ENCODE peak calls at places on chromosomes 2 and 18, in eight cellular contexts. One of them, this sample, is unnamed.

GRCh38 chr2:71358931-71359671 is 27.5 kb downstream of the ZNF638 start:
- DNase-seq in brain pericyte: no peak
- DNase-seq in astrocyte of the spinal cord: peak
- DNase-seq in ACHN: peak
- DNase-seq in IMR-90: peak
- DNase-seq in mesothelial cell of epicardium: no peak
- DNase-seq in SIG-M5: no peak
- DNase-seq in PC-3: peak
- DNase-seq in this sample: no peak

GRCh38 chr2:48423376-48423775 is 106.6 kb upstream of the STON1 start:
- DNase-seq in IMR-90: peak
- DNase-seq in brain pericyte: no peak
- DNase-seq in mesothelial cell of epicardium: no peak
- DNase-seq in SIG-M5: no peak
- DNase-seq in astrocyte of the spinal cord: peak
- DNase-seq in ACHN: no peak
- DNase-seq in PC-3: peak
- DNase-seq in this sample: no peak

GRCh38 chr2:20423847-20424246 is 23.0 kb upstream of the RHOB start:
- DNase-seq in mesothelial cell of epicardium: no peak
- DNase-seq in brain pericyte: no peak
- DNase-seq in ACHN: no peak
- DNase-seq in IMR-90: no peak
- DNase-seq in astrocyte of the spinal cord: no peak
- DNase-seq in SIG-M5: no peak
- DNase-seq in PC-3: no peak
- DNase-seq in this sample: no peak

GRCh38 chr18:48151421-48152095 is 221.1 kb upstream of the SMAD2 start:
- DNase-seq in brain pericyte: no peak
- DNase-seq in astrocyte of the spinal cord: no peak
- DNase-seq in IMR-90: no peak
- DNase-seq in PC-3: no peak
- DNase-seq in mesothelial cell of epicardium: no peak
- DNase-seq in SIG-M5: no peak
- DNase-seq in ACHN: no peak
- DNase-seq in this sample: no peak

GRCh38 chr2:167749641-167750040 is 497.8 kb downstream of the STK39 start:
- DNase-seq in astrocyte of the spinal cord: no peak
- DNase-seq in SIG-M5: no peak
- DNase-seq in IMR-90: no peak
- DNase-seq in brain pericyte: no peak
- DNase-seq in PC-3: peak
- DNase-seq in mesothelial cell of epicardium: no peak
- DNase-seq in ACHN: no peak
- DNase-seq in this sample: no peak

GRCh38 chr2:58981237-58981636 is 740.1 kb upstream of the FANCL start:
- DNase-seq in astrocyte of the spinal cord: no peak
- DNase-seq in PC-3: no peak
- DNase-seq in ACHN: no peak
- DNase-seq in SIG-M5: no peak
- DNase-seq in mesothelial cell of epicardium: no peak
- DNase-seq in brain pericyte: no peak
- DNase-seq in IMR-90: no peak
- DNase-seq in this sample: no peak

GRCh38 chr2:189783451-189783926 is 650 bp downstream of the ORMDL1 start:
- DNase-seq in brain pericyte: peak
- DNase-seq in PC-3: peak
- DNase-seq in mesothelial cell of epicardium: no peak
- DNase-seq in SIG-M5: no peak
- DNase-seq in ACHN: peak
- DNase-seq in IMR-90: peak
- DNase-seq in astrocyte of the spinal cord: peak
- DNase-seq in this sample: no peak

GRCh38 chr18:54444309-54444914 is 86.7 kb downstream of the C18orf54 start:
- DNase-seq in astrocyte of the spinal cord: peak
- DNase-seq in mesothelial cell of epicardium: no peak
- DNase-seq in IMR-90: peak
- DNase-seq in ACHN: peak
- DNase-seq in PC-3: peak
- DNase-seq in SIG-M5: no peak
- DNase-seq in brain pericyte: peak
- DNase-seq in this sample: no peak

GRCh38 chr2:158686166-158686792 is 108.8 kb upstream of the DAPL1 start:
- DNase-seq in PC-3: no peak
- DNase-seq in astrocyte of the spinal cord: no peak
- DNase-seq in mesothelial cell of epicardium: no peak
- DNase-seq in ACHN: no peak
- DNase-seq in IMR-90: peak
- DNase-seq in SIG-M5: no peak
- DNase-seq in brain pericyte: no peak
- DNase-seq in this sample: no peak

GRCh38 chr2:38523728-38524437 is 78.8 kb downstream of the HNRNPLL start:
- DNase-seq in PC-3: no peak
- DNase-seq in mesothelial cell of epicardium: no peak
- DNase-seq in IMR-90: no peak
- DNase-seq in ACHN: no peak
- DNase-seq in SIG-M5: no peak
- DNase-seq in brain pericyte: no peak
- DNase-seq in astrocyte of the spinal cord: no peak
- DNase-seq in this sample: no peak